ENCODE peak calls at places on chromosomes 12 and 14, in five cellular contexts. B is brain microvascular endothelial cell, A is gastrocnemius medialis, D is astrocyte of the cerebellum, H is ovary. J is an unnamed sample.

GRCh38 chr12:68319988-68320623 is 12.1 kb downstream of the MDM1 start:
- DNase-seq in B (no peak), A (no peak), D (no peak), H (peak), J (peak)

GRCh38 chr12:93333054-93333453 is 44.7 kb upstream of the NUDT4 start:
- DNase-seq in B (no peak), A (no peak), D (no peak), H (no peak), J (no peak)

GRCh38 chr12:101616027-101616494 is 21.3 kb downstream of the MYBPC1 start:
- DNase-seq in B (peak), A (no peak), D (no peak), H (no peak), J (no peak)

GRCh38 chr12:31322651-31323248 is 3.2 kb downstream of the SINHCAF start:
- DNase-seq in B (peak), A (no peak), D (peak), H (peak), J (peak)

GRCh38 chr14:26290007-26290530 is 307.8 kb downstream of the NOVA1 start:
- DNase-seq in B (no peak), A (no peak), D (no peak), H (no peak), J (no peak)

GRCh38 chr12:106760184-106760531 is 14.3 kb upstream of the RIC8B start:
- DNase-seq in B (peak), A (no peak), D (no peak), H (no peak), J (no peak)

GRCh38 chr12:58453306-58453705 is 467.0 kb downstream of the LRIG3 start:
- DNase-seq in B (no peak), A (no peak), D (no peak), H (no peak), J (no peak)

GRCh38 chr12:5889381-5890047 is 55.5 kb downstream of the ANO2 start:
- DNase-seq in B (no peak), A (no peak), D (no peak), H (no peak), J (no peak)

GRCh38 chr14:92692822-92693226 is 55.6 kb downstream of the LGMN start:
- DNase-seq in B (no peak), A (no peak), D (no peak), H (no peak), J (no peak)

GRCh38 chr12:133221241-133221640 is 14.4 kb downstream of the ANHX start:
- DNase-seq in B (no peak), A (no peak), D (no peak), H (no peak), J (no peak)

GRCh38 chr12:29547151-29547561 is 49.7 kb upstream of the OVCH1 start:
- DNase-seq in B (no peak), A (no peak), D (peak), H (no peak), J (no peak)

GRCh38 chr14:100241279-100241678 is 2.3 kb downstream of the YY1 start:
- DNase-seq in B (no peak), A (no peak), D (no peak), H (no peak), J (no peak)

GRCh38 chr12:128178971-128179370 is 88.0 kb upstream of the TMEM132C start:
- DNase-seq in B (no peak), A (no peak), D (no peak), H (no peak), J (no peak)

GRCh38 chr12:96578526-96579125 is 89.2 kb downstream of the CFAP54 start:
- DNase-seq in B (no peak), A (no peak), D (peak), H (no peak), J (no peak)

GRCh38 chr12:10559241-10559640 is 53.6 kb downstream of the EIF2S3B start:
- DNase-seq in B (no peak), A (no peak), D (no peak), H (no peak), J (no peak)

GRCh38 chr14:97100306-97100705 is 303.1 kb downstream of the VRK1 start:
- DNase-seq in B (no peak), A (no peak), D (no peak), H (no peak), J (no peak)

GRCh38 chr14:43858981-43859380 is 648.1 kb downstream of the FSCB start:
- DNase-seq in B (no peak), A (no peak), D (no peak), H (no peak), J (no peak)

GRCh38 chr12:127025545-127025944 is 1241.4 kb upstream of the TMEM132C start:
- DNase-seq in B (no peak), A (no peak), D (no peak), H (no peak), J (no peak)

GRCh38 chr12:7935773-7936581 is at the start of gene SLC2A3:
- DNase-seq in B (peak), A (peak), D (peak), H (peak), J (peak)

GRCh38 chr12:47850153-47851084 is 30.7 kb upstream of the HDAC7 start:
- DNase-seq in B (no peak), A (no peak), D (no peak), H (no peak), J (no peak)

GRCh38 chr14:67464377-67464776 is 24.1 kb downstream of the TMEM229B start:
- DNase-seq in B (no peak), A (no peak), D (no peak), H (no peak), J (no peak)

GRCh38 chr12:19515179-19515578 is 75.9 kb downstream of the AEBP2 start:
- DNase-seq in B (no peak), A (no peak), D (no peak), H (no peak), J (no peak)

GRCh38 chr14:75711134-75711795 is 50.2 kb downstream of the TTLL5 start:
- DNase-seq in B (peak), A (peak), D (peak), H (no peak), J (peak)

GRCh38 chr12:15735837-15736615 is 53.2 kb downstream of the EPS8 start:
- DNase-seq in B (no peak), A (no peak), D (no peak), H (no peak), J (no peak)

GRCh38 chr12:2083561-2083960 is 30.8 kb downstream of the CACNA1C start:
- DNase-seq in B (no peak), A (no peak), D (no peak), H (no peak), J (no peak)

GRCh38 chr12:56931474-56931978 is 2.7 kb downstream of the SDR9C7 start:
- DNase-seq in B (peak), A (no peak), D (no peak), H (no peak), J (peak)

GRCh38 chr12:67453181-67453580 is 184.0 kb downstream of the CAND1 start:
- DNase-seq in B (no peak), A (no peak), D (no peak), H (no peak), J (no peak)

GRCh38 chr12:69239286-69239921 is at the start of gene CPSF6:
- DNase-seq in B (peak), A (peak), D (peak), H (peak), J (peak)

GRCh38 chr14:85402546-85403162 is 127.3 kb upstream of the FLRT2 start:
- DNase-seq in B (no peak), A (no peak), D (peak), H (no peak), J (no peak)

GRCh38 chr14:68000516-68000915 is 180.9 kb downstream of the RAD51B start:
- DNase-seq in B (no peak), A (no peak), D (no peak), H (no peak), J (no peak)

GRCh38 chr12:95130096-95130495 is 56.7 kb upstream of the NR2C1 start:
- DNase-seq in B (peak), A (no peak), D (no peak), H (no peak), J (no peak)

GRCh38 chr12:31970199-31970598 is 11.0 kb downstream of the RESF1 start:
- DNase-seq in B (no peak), A (no peak), D (no peak), H (no peak), J (no peak)

GRCh38 chr14:45838597-45838996 is 585.6 kb upstream of the MIS18BP1 start:
- DNase-seq in B (no peak), A (no peak), D (no peak), H (no peak), J (no peak)

GRCh38 chr12:109775172-109775881 is 57.9 kb downstream of the TRPV4 start:
- DNase-seq in B (peak), A (peak), D (peak), H (peak), J (no peak)

GRCh38 chr12:28239918-28240317 is 49.7 kb downstream of the CCDC91 start:
- DNase-seq in B (no peak), A (no peak), D (no peak), H (no peak), J (no peak)

GRCh38 chr12:39188689-39189088 is 254.2 kb downstream of the KIF21A start:
- DNase-seq in B (no peak), A (no peak), D (no peak), H (no peak), J (no peak)

GRCh38 chr12:79659961-79660431 is 30.8 kb downstream of the PAWR start:
- DNase-seq in B (no peak), A (no peak), D (no peak), H (no peak), J (no peak)

GRCh38 chr14:51978566-51979398 is 10.6 kb upstream of the RTRAF start:
- DNase-seq in B (peak), A (peak), D (peak), H (peak), J (no peak)
- TF ChIP-seq CTCF in B (peak), A (peak), D (peak), H (peak), J (peak)

DNA sequence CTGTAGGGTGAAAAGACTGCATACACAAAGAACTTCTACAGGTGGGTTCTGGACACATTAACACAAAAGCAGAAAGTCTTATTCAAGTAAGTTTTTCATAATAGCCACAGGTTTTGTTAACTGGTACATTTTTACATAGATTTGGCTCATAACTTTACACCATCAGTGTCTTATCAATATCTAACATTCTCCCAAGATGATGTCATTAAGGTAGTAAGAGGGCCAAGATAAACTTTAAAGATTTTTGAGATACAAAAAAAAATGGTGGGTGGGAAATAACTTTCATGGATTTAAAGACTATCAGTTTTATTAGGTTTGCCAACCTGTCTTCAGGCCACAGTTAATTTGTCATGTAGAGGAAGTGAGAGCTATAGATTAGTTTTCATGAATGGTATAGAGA is 1.7 kb downstream of the SUPT16H start:
- DNase-seq in B (no peak), A (no peak), D (no peak), H (no peak), J (no peak)
- H3K4me3 ChIP-seq in B (peak), A (no peak), D (no peak), H (no peak), J (no peak)

GRCh38 chr12:12837025-12837872 is 24.1 kb downstream of the DDX47 start:
- DNase-seq in B (peak), A (no peak), D (peak), H (peak), J (no peak)
- TF ChIP-seq CTCF in B (peak), A (no peak), D (peak), H (peak), J (peak)

GRCh38 chr14:94077111-94077821 is 3.7 kb downstream of the DDX24 start:
- DNase-seq in B (no peak), A (no peak), D (no peak), H (no peak), J (no peak)
- H3K4me3 ChIP-seq in B (no peak), A (peak), D (no peak), H (peak), J (no peak)

DNA sequence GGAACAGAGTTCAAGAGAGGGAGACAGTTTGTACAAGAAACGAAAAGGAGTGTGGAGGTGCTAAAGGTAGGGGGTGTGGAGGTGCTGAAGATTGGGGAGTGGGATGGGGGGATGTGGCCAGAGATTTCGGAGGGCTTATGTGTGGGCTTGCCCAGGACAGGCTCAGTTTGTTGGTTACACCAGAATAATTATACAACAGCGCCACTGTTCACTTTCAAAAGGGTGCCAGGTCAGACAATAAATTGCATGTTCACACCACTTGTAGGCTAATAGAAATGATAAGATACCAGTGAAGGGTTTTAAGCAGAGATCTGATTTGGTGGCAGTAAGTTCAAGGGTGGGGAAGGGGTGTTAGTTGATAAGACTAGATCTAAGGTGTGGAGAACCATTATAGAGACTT is 75.3 kb downstream of the PRKCH start:
- DNase-seq in B (no peak), A (no peak), D (no peak), H (no peak), J (no peak)
- TF ChIP-seq CTCF in B (no peak), A (no peak), D (no peak), H (no peak), J (no peak)

DNA sequence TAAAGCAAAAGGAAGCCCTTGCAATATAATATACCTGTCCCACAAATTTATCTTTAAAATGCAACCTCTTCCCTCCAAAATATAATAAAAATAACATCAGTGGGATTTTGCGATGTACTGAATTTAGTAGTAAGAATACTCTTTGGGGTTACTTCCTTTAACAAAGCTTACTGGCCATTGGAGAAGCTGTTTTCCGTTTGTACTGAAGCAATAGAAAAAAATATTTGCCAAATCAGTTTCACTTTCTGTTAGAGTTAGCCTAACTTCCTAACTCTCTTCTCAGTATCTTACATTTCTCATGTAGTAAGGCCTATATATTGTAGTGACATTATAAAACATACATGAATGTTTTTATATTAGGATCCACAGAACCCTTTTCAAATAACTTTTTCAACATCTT is 3.7 kb downstream of the MAX start:
- DNase-seq in B (no peak), A (no peak), D (no peak), H (no peak), J (no peak)
- H3K4me3 ChIP-seq in B (no peak), A (peak), D (no peak), H (no peak), J (no peak)